ENCODE peak calls at places on chromosomes 4 and X, in six cellular contexts. R is mucosa of descending colon; F is effector memory CD8-positive, alpha-beta T cell; A is activated gamma-delta T cell treated with Interleukin-2 at 50 U/mL for 16 hours; O is NT2/D1; J is T follicular helper cell. N is an unnamed sample.

GRCh38 chr4:88672987-88673386 is 24.6 kb downstream of the NAP1L5 start:
- DNase-seq in O (peak; percentile 15), A (no peak), R (peak; percentile 15), J (no peak), F (no peak), N (peak; percentile 39)

GRCh38 chr4:24274401-24275035 is 309.8 kb downstream of the DHX15 start:
- DNase-seq in A (no peak), F (no peak), O (no peak), R (no peak), J (no peak), N (no peak)

GRCh38 chrX:119647552-119648420 is 41.6 kb upstream of the NKRF start:
- DNase-seq in R (no peak), O (no peak), F (peak; percentile 48), J (peak; percentile 51), A (peak; percentile 24), N (no peak)

GRCh38 chr4:878796-879729 is 53.1 kb downstream of the GAK start:
- DNase-seq in F (peak; percentile 30), R (no peak), A (peak; percentile 57), O (no peak), J (no peak), N (no peak)

GRCh38 chrX:132834109-132834508 is 124.3 kb downstream of the HS6ST2 start:
- DNase-seq in A (no peak), O (no peak), R (no peak), J (no peak), F (no peak), N (no peak)

GRCh38 chrX:137233478-137233877 is 199.7 kb upstream of the GPR101 start:
- DNase-seq in O (no peak), A (no peak), F (no peak), R (no peak), J (no peak), N (no peak)

GRCh38 chr4:41448935-41449334 is 89.0 kb upstream of the LIMCH1 start:
- DNase-seq in O (no peak), F (no peak), A (no peak), J (no peak), R (peak; percentile 23), N (peak; percentile 28)

GRCh38 chr4:183876268-183876934 is 28.7 kb upstream of the STOX2 start:
- DNase-seq in O (no peak), R (peak; percentile 33), F (no peak), J (no peak), A (no peak), N (peak; percentile 77)

GRCh38 chrX:120468825-120469525 is at the start of gene LAMP2:
- DNase-seq in J (peak; percentile 69), R (peak; percentile 93), F (peak; percentile 70), O (peak; percentile 83), A (peak; percentile 72), N (peak; percentile 88)

GRCh38 chr4:77217526-77217925 is 60.5 kb downstream of the CCNG2 start:
- DNase-seq in O (no peak), J (no peak), A (no peak), R (no peak), F (no peak), N (no peak)

GRCh38 chr4:98528882-98529281 is 129.5 kb downstream of the TSPAN5 start:
- DNase-seq in A (no peak), F (no peak), J (no peak), R (no peak), O (no peak), N (no peak)

GRCh38 chr4:105129286-105129685 is 17.4 kb upstream of the TET2 start:
- DNase-seq in R (no peak), O (no peak), J (no peak), A (no peak), F (no peak), N (no peak)

GRCh38 chrX:119989905-119990408 is 46.4 kb upstream of the NKAP start:
- DNase-seq in A (no peak), R (no peak), O (no peak), F (no peak), J (no peak), N (no peak)

GRCh38 chr4:150583287-150584197 is 1.6 kb downstream of the MAB21L2 start:
- DNase-seq in A (no peak), F (no peak), J (no peak), R (no peak), O (no peak), N (no peak)

GRCh38 chr4:175729665-175730064 is 82.4 kb downstream of the GPM6A start:
- DNase-seq in A (no peak), O (no peak), R (no peak), J (no peak), F (no peak), N (no peak)

GRCh38 chr4:103012085-103012484 is 7.4 kb downstream of the SLC9B1 start:
- DNase-seq in R (peak; percentile 9), O (no peak), F (no peak), J (no peak), A (no peak), N (no peak)

GRCh38 chrX:84873176-84873575 is 130.5 kb upstream of the APOOL start:
- DNase-seq in J (no peak), O (no peak), A (no peak), F (no peak), R (peak; percentile 1), N (no peak)

GRCh38 chr4:43243433-43244116 is 351.1 kb downstream of the GRXCR1 start:
- DNase-seq in F (no peak), A (no peak), O (no peak), R (no peak), J (no peak), N (no peak)

GRCh38 chr4:83679692-83680091 is 143.8 kb downstream of the GPAT3 start:
- DNase-seq in O (no peak), R (no peak), A (no peak), J (no peak), F (no peak), N (no peak)

GRCh38 chr4:8346838-8347605 is 77.5 kb downstream of the HTRA3 start:
- DNase-seq in J (no peak), A (no peak), O (no peak), F (no peak), R (no peak), N (peak; percentile 52)

GRCh38 chr4:13548059-13548983 is 4.0 kb upstream of the NKX3-2 start:
- DNase-seq in A (no peak), F (no peak), O (no peak), R (no peak), J (no peak), N (no peak)

GRCh38 chrX:40008841-40009461 is 88.8 kb downstream of the BCOR start:
- DNase-seq in A (no peak), F (no peak), O (no peak), R (peak; percentile 31), J (no peak), N (no peak)

GRCh38 chrX:83845397-83845796 is 15.5 kb upstream of the CYLC1 start:
- DNase-seq in R (peak; percentile 1), A (no peak), O (peak; percentile 27), J (no peak), F (no peak), N (no peak)

GRCh38 chr4:182808673-182809416 is 108.3 kb downstream of the DCTD start:
- DNase-seq in A (peak; percentile 38), J (peak; percentile 7), R (no peak), F (peak; percentile 63), O (no peak), N (no peak)

GRCh38 chr4:85084371-85085170 is 118.1 kb upstream of the WDFY3 start:
- DNase-seq in J (no peak), F (no peak), R (peak; percentile 73), O (peak; percentile 57), A (no peak), N (no peak)

GRCh38 chr4:30867427-30867826 is 147.3 kb downstream of the PCDH7 start:
- DNase-seq in A (no peak), F (no peak), J (no peak), O (no peak), R (no peak), N (no peak)

GRCh38 chr4:40247350-40247749 is 50.5 kb downstream of the RHOH start:
- DNase-seq in J (no peak), A (peak; percentile 66), F (peak; percentile 60), R (peak; percentile 30), O (no peak), N (no peak)